ENCODE peak calls at places on chromosomes 5 and 9, in seven cellular contexts. C is neural progenitor cell, S is spleen, P is neural crest cell, M is astrocyte, W is nephron progenitor cell, I is breast epithelium. G is an unnamed sample.
A peak's percentile ranks its signal among the peaks of the same experiment; 100 is the strongest.

GRCh38 chr9:6215562-6215961 is at the start of gene IL33:
- DNase-seq in S (no peak), M (no peak), W (no peak), C (no peak), P (no peak), I (no peak), G (no peak)

GRCh38 chr5:61467766-61468482 is 135.9 kb downstream of the ZSWIM6 start:
- DNase-seq in I (no peak), S (no peak), C (peak; percentile 24), P (no peak), M (peak; percentile 85), W (no peak), G (no peak)

GRCh38 chr5:42570946-42571625 is 147.8 kb downstream of the GHR start:
- DNase-seq in I (no peak), M (peak; percentile 11), P (no peak), W (no peak), S (no peak), C (no peak), G (no peak)

GRCh38 chr5:80246995-80247729 is 8.7 kb downstream of the SERINC5 start:
- DNase-seq in C (peak; percentile 82), P (no peak), I (peak; percentile 48), W (peak; percentile 31), S (no peak), M (peak; percentile 97), G (no peak)

GRCh38 chr5:218457-219289 is 553 bp downstream of the SDHA start:
- DNase-seq in S (peak; percentile 91), M (peak; percentile 14), W (peak; percentile 54), I (no peak), C (peak; percentile 69), P (peak; percentile 23), G (no peak)

GRCh38 chr5:16616536-16617271 is at the start of gene RETREG1:
- DNase-seq in M (peak; percentile 8), W (peak; percentile 80), P (peak; percentile 39), S (peak; percentile 93), I (peak; percentile 37), C (peak; percentile 70), G (peak; percentile 80)

GRCh38 chr5:44266882-44267577 is 122.2 kb downstream of the FGF10 start:
- DNase-seq in I (no peak), W (no peak), P (no peak), C (no peak), S (no peak), M (no peak), G (no peak)

GRCh38 chr9:34957492-34958410 is at the start of gene PHF24:
- DNase-seq in I (no peak), P (no peak), C (peak; percentile 78), W (peak; percentile 65), M (no peak), S (peak; percentile 81), G (no peak)

GRCh38 chr5:103389846-103390245 is 131.3 kb downstream of the MACIR start:
- DNase-seq in M (no peak), C (peak; percentile 86), I (no peak), W (no peak), P (peak; percentile 18), S (no peak), G (no peak)

GRCh38 chr5:35095366-35095765 is 47.6 kb upstream of the AGXT2 start:
- DNase-seq in M (no peak), I (no peak), S (no peak), W (no peak), P (no peak), C (no peak), G (no peak)

GRCh38 chr9:134323741-134324358 is 2.4 kb upstream of the RXRA start:
- DNase-seq in C (no peak), M (peak; percentile 65), P (no peak), I (peak; percentile 86), S (peak; percentile 76), W (no peak), G (no peak)

GRCh38 chr9:2022560-2022959 is 7.4 kb downstream of the SMARCA2 start:
- DNase-seq in I (no peak), M (no peak), P (no peak), W (no peak), C (no peak), S (no peak), G (no peak)

GRCh38 chr5:135444881-135445280 is 2.3 kb downstream of the DCANP1 start:
- DNase-seq in M (no peak), P (no peak), C (no peak), S (no peak), W (no peak), I (no peak), G (no peak)

GRCh38 chr9:112846528-112847488 is 43.9 kb downstream of the SLC46A2 start:
- DNase-seq in S (no peak), M (peak; percentile 75), P (no peak), I (no peak), C (no peak), W (no peak), G (no peak)

GRCh38 chr9:34501889-34502425 is 20.8 kb downstream of the ENHO start:
- DNase-seq in P (no peak), C (peak; percentile 77), M (peak; percentile 81), W (no peak), S (no peak), I (peak; percentile 86), G (no peak)

GRCh38 chr9:71909887-71910601 is 949 bp downstream of the ABHD17B start:
- DNase-seq in W (peak; percentile 79), C (peak; percentile 86), P (peak; percentile 66), S (no peak), I (peak; percentile 30), M (no peak), G (peak; percentile 42)

GRCh38 chr9:33510264-33511183 is 13.5 kb upstream of the ANKRD18B start:
- DNase-seq in M (peak; percentile 42), S (peak; percentile 84), I (peak; percentile 39), C (peak; percentile 76), P (peak; percentile 58), W (peak; percentile 58), G (peak; percentile 28)

GRCh38 chr9:107221321-107221720 is 61.8 kb upstream of the RAD23B start:
- DNase-seq in I (no peak), M (no peak), W (no peak), S (no peak), C (peak; percentile 64), P (no peak), G (no peak)

GRCh38 chr5:165188555-165189260 is 1683.3 kb downstream of the MAT2B start:
- DNase-seq in P (no peak), I (no peak), M (no peak), W (no peak), C (no peak), S (no peak), G (no peak)

GRCh38 chr5:43638107-43638506 is 35.1 kb downstream of the NNT start:
- DNase-seq in P (no peak), I (no peak), C (no peak), S (no peak), W (no peak), M (no peak), G (no peak)

GRCh38 chr9:97874617-97875016 is 21.6 kb downstream of the FOXE1 start:
- DNase-seq in W (no peak), S (no peak), C (no peak), M (no peak), P (no peak), I (no peak), G (no peak)

GRCh38 chr9:136171009-136171800 is 33.7 kb downstream of the LHX3 start:
- DNase-seq in I (no peak), W (peak; percentile 50), P (no peak), C (peak; percentile 95), S (no peak), M (peak; percentile 3), G (no peak)

GRCh38 chr5:6950872-6951271 is 237.6 kb downstream of the TENT4A start:
- DNase-seq in S (no peak), I (no peak), P (no peak), M (no peak), W (no peak), C (no peak), G (no peak)

GRCh38 chr5:157563373-157564148 is 12.0 kb downstream of the ADAM19 start:
- DNase-seq in C (no peak), W (no peak), M (peak; percentile 98), I (no peak), S (no peak), P (no peak), G (no peak)

GRCh38 chr9:137031904-137032639 is at the start of gene FUT7:
- DNase-seq in P (no peak), W (no peak), C (no peak), S (peak; percentile 92), I (no peak), M (no peak), G (no peak)

GRCh38 chr9:89410709-89411111 is 87.2 kb downstream of the SEMA4D start:
- DNase-seq in W (no peak), M (no peak), I (no peak), P (no peak), C (no peak), S (no peak), G (no peak)

GRCh38 chr9:97984188-97985057 is 1.3 kb downstream of the ANP32B start:
- DNase-seq in I (peak; percentile 77), P (peak; percentile 54), M (peak; percentile 58), W (peak; percentile 66), C (peak; percentile 73), S (peak; percentile 94), G (peak; percentile 71)

GRCh38 chr5:149552038-149552494 is 827 bp upstream of the CSNK1A1 start:
- DNase-seq in S (no peak), P (no peak), M (no peak), C (no peak), W (no peak), I (no peak), G (no peak)
- TF ChIP-seq CTCF in S (no peak), P (peak; percentile 23), M (no peak), C (no peak), W (no peak), I (no peak), G (no peak)

GRCh38 chr5:148687427-148687826 is 33.1 kb upstream of the HTR4 start:
- DNase-seq in W (peak; percentile 3), M (no peak), I (no peak), C (peak; percentile 71), P (no peak), S (no peak), G (no peak)
- TF ChIP-seq CTCF in W (peak; percentile 27), M (peak; percentile 28), I (no peak), C (peak; percentile 73), P (peak; percentile 38), S (no peak), G (no peak)

GRCh38 chr5:76145945-76146344 is 62.8 kb downstream of the SV2C start:
- DNase-seq in S (no peak), I (no peak), W (no peak), M (no peak), C (peak; percentile 19), P (no peak), G (no peak)
- TF ChIP-seq CTCF in S (no peak), I (no peak), W (peak; percentile 16), M (no peak), C (peak; percentile 42), P (peak; percentile 40), G (no peak)

DNA sequence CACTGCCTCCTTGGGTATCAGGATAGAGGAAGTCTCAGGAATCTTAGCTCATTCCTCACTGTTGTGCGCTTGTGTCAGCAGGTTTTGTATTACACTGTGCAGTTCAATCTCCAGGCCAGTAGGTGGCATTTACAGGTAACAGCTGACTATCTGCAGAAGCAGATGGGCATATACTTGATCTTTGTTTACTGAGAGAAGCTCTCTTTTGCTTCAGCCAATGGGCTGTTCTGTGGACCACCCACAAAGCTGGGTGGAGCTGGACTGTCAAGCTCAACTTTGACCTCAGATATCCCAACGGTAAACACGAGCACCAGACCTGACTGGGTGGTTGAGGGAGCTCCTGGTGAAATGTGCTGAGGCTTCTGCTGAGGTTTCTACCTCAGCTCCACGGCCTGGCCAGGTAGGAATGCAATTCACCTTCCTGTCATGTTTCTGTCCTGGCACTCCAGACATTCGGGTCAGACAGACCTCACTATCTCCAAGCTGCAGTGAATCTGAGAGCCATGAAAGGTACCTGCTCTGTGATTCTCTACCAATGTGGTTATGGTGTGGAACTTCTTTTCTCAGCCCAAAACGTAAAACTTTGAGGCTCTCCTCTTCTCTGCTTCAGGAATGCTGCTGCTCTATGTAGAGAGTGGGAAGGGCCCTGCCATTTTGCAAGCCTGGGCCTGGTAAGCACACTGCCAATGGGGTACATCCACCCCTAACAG is 167.9 kb upstream of the ACTBL2 start:
- DNase-seq in W (peak; percentile 8), C (peak; percentile 62), S (no peak), P (no peak), I (no peak), M (peak; percentile 47), G (no peak)
- TF ChIP-seq CTCF in W (peak; percentile 50), C (peak; percentile 68), S (peak; percentile 50), P (peak; percentile 74), I (peak; percentile 46), M (peak; percentile 71), G (peak; percentile 39)